ENCODE peak calls at places on chromosome 17, in ten cellular contexts. L is left ventricle myocardium inferior, H is upper lobe of right lung, P is HCT116, R is epithelial cell of esophagus, T is heart left ventricle, W is body of pancreas, N is cardiac fibroblast, Q is fibroblast of lung, B is mucosa of descending colon. X is an unnamed sample.

GRCh38 chr17:82388223-82388921 is 16.8 kb downstream of the UTS2R start:
- DNase-seq in L (peak), H (no peak), P (no peak), R (no peak), T (no peak), W (peak), N (no peak), Q (no peak), B (peak), X (no peak)

GRCh38 chr17:41781404-41782110 is 5.0 kb downstream of the JUP start:
- DNase-seq in L (peak), H (no peak), P (no peak), R (no peak), T (no peak), W (no peak), N (peak), Q (no peak), B (no peak), X (no peak)

GRCh38 chr17:28370035-28370743 is at the start of gene VTN:
- DNase-seq in L (peak), H (peak), P (no peak), R (no peak), T (peak), W (peak), N (no peak), Q (peak), B (no peak), X (no peak)

GRCh38 chr17:16988749-16989229 is 16.9 kb upstream of the TNFRSF13B start:
- DNase-seq in L (no peak), H (no peak), P (no peak), R (no peak), T (no peak), W (peak), N (peak), Q (peak), B (no peak), X (no peak)

GRCh38 chr17:5821057-5821456 is 236.7 kb upstream of the NLRP1 start:
- DNase-seq in L (no peak), H (no peak), P (no peak), R (peak), T (no peak), W (no peak), N (no peak), Q (peak), B (no peak), X (no peak)

GRCh38 chr17:19386974-19387920 is at the start of gene MFAP4:
- DNase-seq in L (peak), H (no peak), P (no peak), R (no peak), T (peak), W (peak), N (peak), Q (peak), B (peak), X (peak)

GRCh38 chr17:20214807-20215206 is 205.6 kb downstream of the SPECC1 start:
- DNase-seq in L (no peak), H (no peak), P (no peak), R (no peak), T (no peak), W (no peak), N (no peak), Q (no peak), B (no peak), X (no peak)

GRCh38 chr17:67578058-67578457 is 139.7 kb upstream of the NOL11 start:
- DNase-seq in L (no peak), H (no peak), P (no peak), R (no peak), T (no peak), W (no peak), N (no peak), Q (no peak), B (no peak), X (no peak)

GRCh38 chr17:80938556-80938955 is 53.1 kb upstream of the CHMP6 start:
- DNase-seq in L (no peak), H (peak), P (no peak), R (no peak), T (no peak), W (peak), N (no peak), Q (peak), B (peak), X (no peak)

GRCh38 chr17:13114601-13115024 is 96.8 kb upstream of the ELAC2 start:
- DNase-seq in L (peak), H (no peak), P (peak), R (peak), T (peak), W (peak), N (peak), Q (peak), B (peak), X (peak)

GRCh38 chr17:51165680-51166197 is 472 bp upstream of the NME2 start:
- DNase-seq in L (no peak), H (no peak), P (no peak), R (peak), T (peak), W (no peak), N (no peak), Q (peak), B (peak), X (no peak)

GRCh38 chr17:76597156-76598003 is 11.7 kb upstream of the ST6GALNAC2 start:
- DNase-seq in L (no peak), H (peak), P (no peak), R (peak), T (no peak), W (peak), N (no peak), Q (no peak), B (no peak), X (no peak)

GRCh38 chr17:79800325-79801155 is 3.7 kb upstream of the CBX8 start:
- DNase-seq in L (no peak), H (peak), P (peak), R (peak), T (no peak), W (peak), N (peak), Q (peak), B (peak), X (no peak)

GRCh38 chr17:74427048-74427762 is 4.7 kb upstream of the GPRC5C start:
- DNase-seq in L (no peak), H (peak), P (no peak), R (no peak), T (peak), W (peak), N (no peak), Q (no peak), B (peak), X (no peak)

GRCh38 chr17:31318298-31319190 is 2.9 kb downstream of the EVI2A start:
- DNase-seq in L (peak), H (no peak), P (no peak), R (peak), T (peak), W (peak), N (peak), Q (peak), B (peak), X (no peak)

GRCh38 chr17:72972263-72972951 is 120.1 kb downstream of the SLC39A11 start:
- DNase-seq in L (no peak), H (no peak), P (no peak), R (no peak), T (no peak), W (no peak), N (no peak), Q (no peak), B (no peak), X (no peak)

GRCh38 chr17:301681-302299 is 50.8 kb downstream of the RPH3AL start:
- DNase-seq in L (peak), H (peak), P (no peak), R (no peak), T (peak), W (peak), N (peak), Q (no peak), B (peak), X (no peak)

GRCh38 chr17:35725917-35726608 is 5.4 kb upstream of the RASL10B start:
- DNase-seq in L (no peak), H (no peak), P (no peak), R (no peak), T (no peak), W (no peak), N (no peak), Q (no peak), B (no peak), X (peak)

DNA sequence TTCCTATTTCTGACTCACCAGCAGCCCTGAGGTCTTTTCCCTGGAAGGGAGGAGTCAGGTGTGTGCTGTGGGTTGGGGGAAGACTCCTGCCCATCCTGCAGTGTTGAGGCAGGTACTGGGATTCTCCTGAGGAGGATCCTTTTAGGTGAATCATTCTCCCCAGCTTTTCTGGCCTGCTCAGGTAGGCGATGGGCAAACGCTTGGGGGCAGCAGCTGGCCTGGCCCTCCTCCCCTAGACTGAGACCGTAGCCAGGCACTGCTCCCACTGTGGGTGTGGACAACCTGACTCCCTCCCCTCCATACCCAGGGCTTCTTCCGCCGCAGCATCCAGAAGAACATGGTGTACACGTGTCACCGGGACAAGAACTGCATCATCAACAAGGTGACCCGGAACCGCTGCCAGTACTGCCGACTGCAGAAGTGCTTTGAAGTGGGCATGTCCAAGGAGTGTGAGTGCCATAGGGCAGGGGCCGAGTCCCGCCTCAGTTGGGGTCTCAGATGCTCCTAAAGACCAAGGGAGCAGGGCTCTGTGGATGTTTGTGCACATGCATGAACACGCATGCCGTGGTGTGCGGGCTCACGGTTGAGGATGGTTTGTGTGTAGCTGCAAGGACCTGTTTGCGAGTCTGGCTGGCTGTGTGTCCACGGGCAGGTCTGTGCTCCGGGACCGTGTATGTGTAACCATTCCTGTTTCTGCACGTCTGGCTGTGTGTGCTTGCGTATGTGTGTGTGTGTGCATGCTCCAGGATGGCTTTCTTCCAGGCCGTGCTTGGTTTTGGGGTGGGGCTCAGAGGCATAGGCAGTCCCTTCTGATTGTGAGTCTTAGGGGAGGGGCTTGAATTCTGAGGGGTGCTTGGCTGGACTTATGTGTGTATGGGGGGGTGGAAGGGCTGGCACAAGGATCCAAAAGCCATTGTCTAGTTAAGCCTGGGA is 14.8 kb downstream of the GJD3 start:
- DNase-seq in L (peak), H (peak), P (no peak), R (peak), T (peak), W (no peak), N (no peak), Q (peak), B (no peak), X (no peak)
- TF ChIP-seq CTCF in L (no peak), H (no peak), P (no peak), R (peak), T (no peak), W (no peak), N (no peak), Q (no peak), B (no peak), X (no peak)

DNA sequence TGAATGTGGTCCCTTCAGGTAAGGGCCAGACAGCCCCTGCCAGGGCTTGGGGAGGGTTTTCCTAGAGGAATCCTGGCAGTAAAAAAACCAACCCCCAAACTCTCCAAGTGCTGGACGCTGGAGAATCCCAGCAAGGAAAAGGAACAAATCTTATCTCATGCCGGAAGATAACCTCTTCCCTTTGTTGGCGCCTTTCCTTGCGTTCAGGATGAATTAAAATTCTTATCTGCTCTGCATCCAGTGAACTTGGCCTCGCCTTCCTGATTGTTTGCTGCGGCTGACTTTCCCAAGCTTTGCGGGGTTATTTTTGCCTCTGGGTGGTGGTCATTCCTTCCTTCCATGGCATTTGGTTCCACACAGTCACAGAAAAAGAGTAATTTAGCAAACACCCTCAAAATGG is 77.6 kb downstream of the MRC2 start:
- DNase-seq in L (no peak), H (no peak), P (no peak), R (no peak), T (no peak), W (no peak), N (no peak), Q (peak), B (no peak), X (no peak)
- H3K4me3 ChIP-seq in L (peak), H (peak), P (no peak), R (peak), T (no peak), W (no peak), N (peak), Q (no peak), B (no peak), X (peak)

DNA sequence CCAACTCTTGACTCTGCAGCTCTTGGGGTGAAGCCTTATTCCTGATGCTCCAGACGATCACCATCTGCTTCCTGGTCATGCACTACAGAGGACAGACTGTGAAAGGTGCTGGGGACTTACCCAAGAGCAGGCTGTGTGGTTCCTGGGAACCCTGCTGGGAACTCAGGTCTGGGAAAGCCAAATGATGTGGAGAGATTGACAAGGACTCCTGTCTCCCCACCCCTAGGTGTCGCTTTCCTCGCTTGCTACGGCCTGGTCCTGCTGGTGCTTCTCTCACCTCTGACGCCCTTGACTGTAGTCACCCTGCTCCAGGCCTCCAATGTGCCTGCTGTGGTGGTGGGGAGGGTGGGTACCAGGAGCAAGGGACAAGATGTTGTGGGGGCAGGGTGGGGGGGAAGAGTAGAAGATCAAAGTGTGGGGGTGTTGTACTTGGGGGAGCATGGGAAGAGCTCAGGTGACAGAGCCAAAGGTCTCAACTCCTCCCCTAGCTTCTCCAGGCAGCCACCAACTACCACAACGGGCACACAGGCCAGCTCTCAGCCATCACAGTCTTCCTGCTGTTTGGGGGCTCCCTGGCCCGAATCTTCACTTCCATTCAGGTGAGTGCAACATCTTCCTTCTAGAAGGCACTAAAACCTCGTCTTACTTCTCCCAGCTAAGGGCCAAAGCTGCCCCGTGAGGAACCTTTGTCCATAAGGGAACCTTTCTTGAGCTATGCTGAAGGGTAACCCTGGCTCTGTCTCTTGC is 3.0 kb downstream of the SOX15 start:
- DNase-seq in L (no peak), H (no peak), P (peak), R (peak), T (no peak), W (no peak), N (no peak), Q (no peak), B (peak), X (no peak)
- TF ChIP-seq CTCF in L (peak), H (no peak), P (peak), R (peak), T (no peak), W (peak), N (peak), Q (no peak), B (no peak), X (peak)

GRCh38 chr17:7177954-7178477 is 1.2 kb downstream of the ASGR1 start:
- DNase-seq in L (no peak), H (no peak), P (no peak), R (peak), T (no peak), W (peak), N (no peak), Q (peak), B (no peak), X (no peak)
- H3K4me3 ChIP-seq in L (peak), H (peak), P (peak), R (peak), T (peak), W (no peak), N (peak), Q (peak), B (no peak), X (peak)

GRCh38 chr17:47843391-47843730 is 2.3 kb upstream of the SCRN2 start:
- DNase-seq in L (no peak), H (no peak), P (no peak), R (no peak), T (no peak), W (no peak), N (no peak), Q (no peak), B (no peak), X (no peak)

GRCh38 chr17:47847341-47848197 is 3.4 kb downstream of the SP6 start:
- DNase-seq in L (no peak), H (no peak), P (no peak), R (peak), T (no peak), W (no peak), N (no peak), Q (no peak), B (no peak), X (no peak)

GRCh38 chr17:47846741-47847340 is 4.1 kb downstream of the SP6 start:
- DNase-seq in L (no peak), H (no peak), P (no peak), R (peak), T (no peak), W (no peak), N (no peak), Q (no peak), B (no peak), X (no peak)

GRCh38 chr17:47844230-47844629 is 3.2 kb upstream of the SCRN2 start:
- DNase-seq in L (no peak), H (no peak), P (no peak), R (no peak), T (no peak), W (no peak), N (no peak), Q (peak), B (no peak), X (no peak)

GRCh38 chr17:47844814-47845453 is 3.9 kb upstream of the SCRN2 start:
- DNase-seq in L (no peak), H (no peak), P (no peak), R (no peak), T (no peak), W (no peak), N (peak), Q (no peak), B (no peak), X (no peak)
- TF ChIP-seq CTCF in L (no peak), H (peak), P (peak), R (peak), T (no peak), W (peak), N (peak), Q (peak), B (no peak), X (no peak)

GRCh38 chr17:40447148-40447644 is 3.9 kb downstream of the IGFBP4 start:
- DNase-seq in L (no peak), H (no peak), P (no peak), R (no peak), T (peak), W (peak), N (peak), Q (no peak), B (peak), X (no peak)
- H3K4me3 ChIP-seq in L (peak), H (peak), P (no peak), R (no peak), T (peak), W (no peak), N (peak), Q (peak), B (no peak), X (peak)

GRCh38 chr17:38815576-38816193 is 9.4 kb downstream of the CWC25 start:
- DNase-seq in L (no peak), H (no peak), P (no peak), R (peak), T (no peak), W (no peak), N (peak), Q (peak), B (no peak), X (no peak)
- TF ChIP-seq CTCF in L (no peak), H (no peak), P (peak), R (peak), T (no peak), W (peak), N (peak), Q (peak), B (no peak), X (peak)

X was measured in AG04449.